ENCODE peak calls at places on chromosomes 12 and 14, in four cellular contexts. One of them, this sample, is unnamed.

GRCh38 chr12:12503384-12504078 is 59.1 kb downstream of the DUSP16 start:
- DNase-seq in activated CD4-positive, alpha-beta T cell treated with anti-CD3 and anti-CD28 coated beads, Interleukin-2, amount 10 ng/mL, durations not matched to agents 7 days and 5 days: no peak
- DNase-seq in activated CD4-positive, CD25-positive, alpha-beta regulatory T cell: no peak
- DNase-seq in K562: no peak
- DNase-seq in this sample: no peak

GRCh38 chr12:85829391-85829790 is 6.8 kb downstream of the RASSF9 start:
- DNase-seq in activated CD4-positive, alpha-beta T cell treated with anti-CD3 and anti-CD28 coated beads, Interleukin-2, amount 10 ng/mL, durations not matched to agents 7 days and 5 days: no peak
- DNase-seq in activated CD4-positive, CD25-positive, alpha-beta regulatory T cell: no peak
- DNase-seq in K562: no peak
- DNase-seq in this sample: peak

GRCh38 chr12:114954626-114955025 is 270.7 kb upstream of the TBX3 start:
- DNase-seq in activated CD4-positive, alpha-beta T cell treated with anti-CD3 and anti-CD28 coated beads, Interleukin-2, amount 10 ng/mL, durations not matched to agents 7 days and 5 days: no peak
- DNase-seq in activated CD4-positive, CD25-positive, alpha-beta regulatory T cell: no peak
- DNase-seq in K562: no peak
- DNase-seq in this sample: no peak

GRCh38 chr12:28550757-28551381 is 360.6 kb downstream of the CCDC91 start:
- DNase-seq in activated CD4-positive, alpha-beta T cell treated with anti-CD3 and anti-CD28 coated beads, Interleukin-2, amount 10 ng/mL, durations not matched to agents 7 days and 5 days: no peak
- DNase-seq in activated CD4-positive, CD25-positive, alpha-beta regulatory T cell: no peak
- DNase-seq in K562: no peak
- DNase-seq in this sample: peak

GRCh38 chr14:91254456-91254855 is 10.0 kb upstream of the GPR68 start:
- DNase-seq in activated CD4-positive, alpha-beta T cell treated with anti-CD3 and anti-CD28 coated beads, Interleukin-2, amount 10 ng/mL, durations not matched to agents 7 days and 5 days: peak
- DNase-seq in activated CD4-positive, CD25-positive, alpha-beta regulatory T cell: no peak
- DNase-seq in K562: no peak
- DNase-seq in this sample: no peak

GRCh38 chr14:67998804-67999203 is 179.2 kb downstream of the RAD51B start:
- DNase-seq in activated CD4-positive, alpha-beta T cell treated with anti-CD3 and anti-CD28 coated beads, Interleukin-2, amount 10 ng/mL, durations not matched to agents 7 days and 5 days: no peak
- DNase-seq in activated CD4-positive, CD25-positive, alpha-beta regulatory T cell: no peak
- DNase-seq in K562: no peak
- DNase-seq in this sample: no peak

GRCh38 chr12:34219046-34219770 is 196.9 kb downstream of the ALG10 start:
- DNase-seq in activated CD4-positive, alpha-beta T cell treated with anti-CD3 and anti-CD28 coated beads, Interleukin-2, amount 10 ng/mL, durations not matched to agents 7 days and 5 days: peak
- DNase-seq in activated CD4-positive, CD25-positive, alpha-beta regulatory T cell: no peak
- DNase-seq in K562: no peak
- DNase-seq in this sample: no peak

GRCh38 chr12:25436206-25436912 is 116.7 kb downstream of the LMNTD1 start:
- DNase-seq in activated CD4-positive, alpha-beta T cell treated with anti-CD3 and anti-CD28 coated beads, Interleukin-2, amount 10 ng/mL, durations not matched to agents 7 days and 5 days: peak
- DNase-seq in activated CD4-positive, CD25-positive, alpha-beta regulatory T cell: no peak
- DNase-seq in K562: peak
- DNase-seq in this sample: peak

GRCh38 chr12:112148031-112148513 is 22.7 kb downstream of the TRAFD1 start:
- DNase-seq in activated CD4-positive, alpha-beta T cell treated with anti-CD3 and anti-CD28 coated beads, Interleukin-2, amount 10 ng/mL, durations not matched to agents 7 days and 5 days: no peak
- DNase-seq in activated CD4-positive, CD25-positive, alpha-beta regulatory T cell: no peak
- DNase-seq in K562: no peak
- DNase-seq in this sample: peak

GRCh38 chr12:110853856-110854255 is 7.1 kb downstream of the CCDC63 start:
- DNase-seq in activated CD4-positive, alpha-beta T cell treated with anti-CD3 and anti-CD28 coated beads, Interleukin-2, amount 10 ng/mL, durations not matched to agents 7 days and 5 days: no peak
- DNase-seq in activated CD4-positive, CD25-positive, alpha-beta regulatory T cell: no peak
- DNase-seq in K562: no peak
- DNase-seq in this sample: no peak

GRCh38 chr14:101169267-101169666 is 265.7 kb upstream of the RTL1 start:
- DNase-seq in activated CD4-positive, alpha-beta T cell treated with anti-CD3 and anti-CD28 coated beads, Interleukin-2, amount 10 ng/mL, durations not matched to agents 7 days and 5 days: no peak
- DNase-seq in activated CD4-positive, CD25-positive, alpha-beta regulatory T cell: no peak
- DNase-seq in K562: no peak
- DNase-seq in this sample: no peak

GRCh38 chr12:91529829-91530228 is 347.2 kb upstream of the DCN start:
- DNase-seq in activated CD4-positive, alpha-beta T cell treated with anti-CD3 and anti-CD28 coated beads, Interleukin-2, amount 10 ng/mL, durations not matched to agents 7 days and 5 days: no peak
- DNase-seq in activated CD4-positive, CD25-positive, alpha-beta regulatory T cell: no peak
- DNase-seq in K562: no peak
- DNase-seq in this sample: no peak

GRCh38 chr12:1792406-1792805 is 28.0 kb upstream of the LRTM2 start:
- DNase-seq in activated CD4-positive, alpha-beta T cell treated with anti-CD3 and anti-CD28 coated beads, Interleukin-2, amount 10 ng/mL, durations not matched to agents 7 days and 5 days: no peak
- DNase-seq in activated CD4-positive, CD25-positive, alpha-beta regulatory T cell: no peak
- DNase-seq in K562: no peak
- DNase-seq in this sample: no peak

GRCh38 chr12:8890313-8891084 is 23.8 kb upstream of the PHC1 start:
- DNase-seq in activated CD4-positive, alpha-beta T cell treated with anti-CD3 and anti-CD28 coated beads, Interleukin-2, amount 10 ng/mL, durations not matched to agents 7 days and 5 days: peak
- DNase-seq in activated CD4-positive, CD25-positive, alpha-beta regulatory T cell: peak
- DNase-seq in K562: peak
- DNase-seq in this sample: peak

GRCh38 chr14:99195602-99196309 is 76.2 kb downstream of the BCL11B start:
- DNase-seq in activated CD4-positive, alpha-beta T cell treated with anti-CD3 and anti-CD28 coated beads, Interleukin-2, amount 10 ng/mL, durations not matched to agents 7 days and 5 days: no peak
- DNase-seq in activated CD4-positive, CD25-positive, alpha-beta regulatory T cell: no peak
- DNase-seq in K562: no peak
- DNase-seq in this sample: no peak

GRCh38 chr12:106133136-106134087 is 5.3 kb downstream of the NUAK1 start:
- DNase-seq in activated CD4-positive, alpha-beta T cell treated with anti-CD3 and anti-CD28 coated beads, Interleukin-2, amount 10 ng/mL, durations not matched to agents 7 days and 5 days: no peak
- DNase-seq in activated CD4-positive, CD25-positive, alpha-beta regulatory T cell: no peak
- DNase-seq in K562: no peak
- DNase-seq in this sample: no peak

GRCh38 chr14:102080183-102081080 is 6.4 kb downstream of the HSP90AA1 start:
- DNase-seq in activated CD4-positive, alpha-beta T cell treated with anti-CD3 and anti-CD28 coated beads, Interleukin-2, amount 10 ng/mL, durations not matched to agents 7 days and 5 days: no peak
- DNase-seq in activated CD4-positive, CD25-positive, alpha-beta regulatory T cell: no peak
- DNase-seq in K562: no peak
- DNase-seq in this sample: no peak

GRCh38 chr12:40691913-40692616 is at the start of gene CNTN1:
- DNase-seq in activated CD4-positive, alpha-beta T cell treated with anti-CD3 and anti-CD28 coated beads, Interleukin-2, amount 10 ng/mL, durations not matched to agents 7 days and 5 days: no peak
- DNase-seq in activated CD4-positive, CD25-positive, alpha-beta regulatory T cell: no peak
- DNase-seq in K562: peak
- DNase-seq in this sample: no peak

GRCh38 chr12:108143144-108143543 is 14.1 kb downstream of the WSCD2 start:
- DNase-seq in activated CD4-positive, alpha-beta T cell treated with anti-CD3 and anti-CD28 coated beads, Interleukin-2, amount 10 ng/mL, durations not matched to agents 7 days and 5 days: no peak
- DNase-seq in activated CD4-positive, CD25-positive, alpha-beta regulatory T cell: no peak
- DNase-seq in K562: no peak
- DNase-seq in this sample: no peak

GRCh38 chr14:76412501-76412900 is 36.6 kb downstream of the ESRRB start:
- DNase-seq in activated CD4-positive, alpha-beta T cell treated with anti-CD3 and anti-CD28 coated beads, Interleukin-2, amount 10 ng/mL, durations not matched to agents 7 days and 5 days: no peak
- DNase-seq in activated CD4-positive, CD25-positive, alpha-beta regulatory T cell: no peak
- DNase-seq in K562: no peak
- DNase-seq in this sample: no peak

GRCh38 chr12:88876867-88877266 is 296.6 kb upstream of the KITLG start:
- DNase-seq in activated CD4-positive, alpha-beta T cell treated with anti-CD3 and anti-CD28 coated beads, Interleukin-2, amount 10 ng/mL, durations not matched to agents 7 days and 5 days: no peak
- DNase-seq in activated CD4-positive, CD25-positive, alpha-beta regulatory T cell: no peak
- DNase-seq in K562: no peak
- DNase-seq in this sample: no peak

GRCh38 chr14:61089126-61089750 is 108.2 kb downstream of the SLC38A6 start:
- DNase-seq in activated CD4-positive, alpha-beta T cell treated with anti-CD3 and anti-CD28 coated beads, Interleukin-2, amount 10 ng/mL, durations not matched to agents 7 days and 5 days: no peak
- DNase-seq in activated CD4-positive, CD25-positive, alpha-beta regulatory T cell: no peak
- DNase-seq in K562: no peak
- DNase-seq in this sample: no peak

GRCh38 chr14:95026851-95027463 is 130.4 kb downstream of the DICER1 start:
- DNase-seq in activated CD4-positive, alpha-beta T cell treated with anti-CD3 and anti-CD28 coated beads, Interleukin-2, amount 10 ng/mL, durations not matched to agents 7 days and 5 days: peak
- DNase-seq in activated CD4-positive, CD25-positive, alpha-beta regulatory T cell: no peak
- DNase-seq in K562: no peak
- DNase-seq in this sample: no peak

GRCh38 chr12:30989754-30990153 is 63.2 kb downstream of the TSPAN11 start:
- DNase-seq in activated CD4-positive, alpha-beta T cell treated with anti-CD3 and anti-CD28 coated beads, Interleukin-2, amount 10 ng/mL, durations not matched to agents 7 days and 5 days: peak
- DNase-seq in activated CD4-positive, CD25-positive, alpha-beta regulatory T cell: no peak
- DNase-seq in K562: peak
- DNase-seq in this sample: no peak

GRCh38 chr12:9066183-9066623 is 49.5 kb downstream of the A2M start:
- DNase-seq in activated CD4-positive, alpha-beta T cell treated with anti-CD3 and anti-CD28 coated beads, Interleukin-2, amount 10 ng/mL, durations not matched to agents 7 days and 5 days: no peak
- DNase-seq in activated CD4-positive, CD25-positive, alpha-beta regulatory T cell: no peak
- DNase-seq in K562: no peak
- DNase-seq in this sample: no peak

GRCh38 chr12:108484431-108484830 is 30.6 kb upstream of the FICD start:
- DNase-seq in activated CD4-positive, alpha-beta T cell treated with anti-CD3 and anti-CD28 coated beads, Interleukin-2, amount 10 ng/mL, durations not matched to agents 7 days and 5 days: no peak
- DNase-seq in activated CD4-positive, CD25-positive, alpha-beta regulatory T cell: no peak
- DNase-seq in K562: no peak
- DNase-seq in this sample: no peak

GRCh38 chr12:130357729-130358330 is 20.1 kb downstream of the PIWIL1 start:
- DNase-seq in activated CD4-positive, alpha-beta T cell treated with anti-CD3 and anti-CD28 coated beads, Interleukin-2, amount 10 ng/mL, durations not matched to agents 7 days and 5 days: no peak
- DNase-seq in activated CD4-positive, CD25-positive, alpha-beta regulatory T cell: no peak
- DNase-seq in K562: no peak
- DNase-seq in this sample: no peak

GRCh38 chr12:31712877-31713276 is 15.9 kb downstream of the AMN1 start:
- DNase-seq in activated CD4-positive, alpha-beta T cell treated with anti-CD3 and anti-CD28 coated beads, Interleukin-2, amount 10 ng/mL, durations not matched to agents 7 days and 5 days: no peak
- DNase-seq in activated CD4-positive, CD25-positive, alpha-beta regulatory T cell: no peak
- DNase-seq in K562: no peak
- DNase-seq in this sample: no peak

GRCh38 chr14:54919330-54919729 is 16.7 kb upstream of the GCH1 start:
- DNase-seq in activated CD4-positive, alpha-beta T cell treated with anti-CD3 and anti-CD28 coated beads, Interleukin-2, amount 10 ng/mL, durations not matched to agents 7 days and 5 days: no peak
- DNase-seq in activated CD4-positive, CD25-positive, alpha-beta regulatory T cell: no peak
- DNase-seq in K562: no peak
- DNase-seq in this sample: no peak

GRCh38 chr14:20986811-20987210 is 3.0 kb upstream of the METTL17 start:
- DNase-seq in activated CD4-positive, alpha-beta T cell treated with anti-CD3 and anti-CD28 coated beads, Interleukin-2, amount 10 ng/mL, durations not matched to agents 7 days and 5 days: no peak
- DNase-seq in activated CD4-positive, CD25-positive, alpha-beta regulatory T cell: no peak
- DNase-seq in K562: peak
- DNase-seq in this sample: peak

GRCh38 chr12:68317047-68317667 is 15.0 kb downstream of the MDM1 start:
- DNase-seq in activated CD4-positive, alpha-beta T cell treated with anti-CD3 and anti-CD28 coated beads, Interleukin-2, amount 10 ng/mL, durations not matched to agents 7 days and 5 days: peak
- DNase-seq in activated CD4-positive, CD25-positive, alpha-beta regulatory T cell: peak
- DNase-seq in K562: peak
- DNase-seq in this sample: peak

This sample was measured in AG04450.